ENCODE peak calls at places on chromosomes 4 and X, in five cellular contexts. G is testis; S is astrocyte of the spinal cord; D is heart left ventricle; U is CD8-positive, alpha-beta T cell. E is an unnamed sample.

GRCh38 chr4:169024762-169025161 is 14.7 kb upstream of the CBR4 start:
- DNase-seq in G (no peak), S (peak), D (peak), U (no peak), E (peak)

GRCh38 chr4:158347596-158347995 is 137.3 kb downstream of the TMEM144 start:
- DNase-seq in G (no peak), S (no peak), D (no peak), U (no peak), E (peak)

GRCh38 chrX:42175843-42176242 is 252.5 kb upstream of the CASK start:
- DNase-seq in G (no peak), S (no peak), D (no peak), U (no peak), E (no peak)

GRCh38 chr4:168177546-168178149 is 85.3 kb downstream of the ANXA10 start:
- DNase-seq in G (no peak), S (no peak), D (no peak), U (no peak), E (no peak)

GRCh38 chrX:112826020-112826419 is 14.6 kb downstream of the AMOT start:
- DNase-seq in G (no peak), S (no peak), D (no peak), U (no peak), E (peak)

GRCh38 chrX:24145340-24146186 is 4.0 kb upstream of the ZFX start:
- DNase-seq in G (no peak), S (peak), D (no peak), U (no peak), E (peak)

GRCh38 chrX:125203737-125204578 is 115.7 kb upstream of the TEX13C start:
- DNase-seq in G (peak), S (peak), D (peak), U (no peak), E (no peak)

GRCh38 chr4:4203688-4204400 is 22.9 kb downstream of the OTOP1 start:
- DNase-seq in G (no peak), S (no peak), D (no peak), U (no peak), E (no peak)

GRCh38 chrX:118975831-118976598 is 1.6 kb downstream of the LONRF3 start:
- DNase-seq in G (peak), S (no peak), D (peak), U (peak), E (peak)

GRCh38 chrX:118973389-118974087 is 880 bp upstream of the LONRF3 start:
- DNase-seq in G (no peak), S (no peak), D (no peak), U (no peak), E (no peak)

GRCh38 chrX:118974088-118974907 is at the start of gene LONRF3:
- DNase-seq in G (peak), S (peak), D (peak), U (peak), E (peak)

GRCh38 chrX:118976599-118977340 is 2.4 kb downstream of the LONRF3 start:
- DNase-seq in G (peak), S (no peak), D (peak), U (peak), E (no peak)

DNA sequence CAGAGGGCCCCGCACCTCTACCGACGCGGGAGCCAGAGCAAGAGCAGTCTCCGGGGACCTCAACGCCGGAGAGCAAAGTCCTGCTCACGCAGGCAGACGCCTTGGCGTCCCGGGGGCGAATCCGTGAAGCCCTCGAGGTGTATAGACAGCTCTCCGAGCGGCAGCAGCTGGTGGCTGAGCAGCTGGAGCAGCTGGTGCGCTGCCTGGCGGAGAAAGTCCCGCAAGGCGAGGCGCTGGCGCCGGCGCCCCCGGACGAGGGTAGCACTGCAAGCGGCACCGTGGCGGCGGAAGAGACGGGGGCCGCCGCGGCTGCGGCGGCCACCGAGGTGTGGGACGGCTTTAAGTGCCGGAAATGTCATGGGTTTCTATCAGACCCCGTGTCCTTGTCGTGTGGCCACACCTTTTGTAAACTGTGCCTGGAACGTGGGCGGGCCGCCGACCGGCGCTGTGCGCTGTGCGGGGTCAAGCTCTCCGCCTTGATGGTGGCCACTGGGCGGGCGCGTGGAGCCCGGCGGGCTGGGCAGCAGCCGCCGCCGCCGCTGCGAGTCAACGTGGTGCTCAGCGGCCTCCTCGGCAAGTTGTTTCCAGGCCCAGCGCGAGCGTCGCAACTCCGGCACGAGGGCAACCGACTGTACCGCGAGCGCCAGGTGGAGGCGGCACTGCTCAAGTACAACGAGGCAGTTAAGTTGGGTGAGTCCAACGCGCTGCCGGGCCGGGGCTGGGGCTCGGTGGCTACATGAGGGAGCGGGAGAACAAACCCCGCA is 672 bp downstream of the LONRF3 start:
- DNase-seq in G (peak), S (no peak), D (peak), U (peak), E (no peak)
- H3K4me3 ChIP-seq in G (peak), S (peak), D (peak), U (peak), E (peak)

DNA sequence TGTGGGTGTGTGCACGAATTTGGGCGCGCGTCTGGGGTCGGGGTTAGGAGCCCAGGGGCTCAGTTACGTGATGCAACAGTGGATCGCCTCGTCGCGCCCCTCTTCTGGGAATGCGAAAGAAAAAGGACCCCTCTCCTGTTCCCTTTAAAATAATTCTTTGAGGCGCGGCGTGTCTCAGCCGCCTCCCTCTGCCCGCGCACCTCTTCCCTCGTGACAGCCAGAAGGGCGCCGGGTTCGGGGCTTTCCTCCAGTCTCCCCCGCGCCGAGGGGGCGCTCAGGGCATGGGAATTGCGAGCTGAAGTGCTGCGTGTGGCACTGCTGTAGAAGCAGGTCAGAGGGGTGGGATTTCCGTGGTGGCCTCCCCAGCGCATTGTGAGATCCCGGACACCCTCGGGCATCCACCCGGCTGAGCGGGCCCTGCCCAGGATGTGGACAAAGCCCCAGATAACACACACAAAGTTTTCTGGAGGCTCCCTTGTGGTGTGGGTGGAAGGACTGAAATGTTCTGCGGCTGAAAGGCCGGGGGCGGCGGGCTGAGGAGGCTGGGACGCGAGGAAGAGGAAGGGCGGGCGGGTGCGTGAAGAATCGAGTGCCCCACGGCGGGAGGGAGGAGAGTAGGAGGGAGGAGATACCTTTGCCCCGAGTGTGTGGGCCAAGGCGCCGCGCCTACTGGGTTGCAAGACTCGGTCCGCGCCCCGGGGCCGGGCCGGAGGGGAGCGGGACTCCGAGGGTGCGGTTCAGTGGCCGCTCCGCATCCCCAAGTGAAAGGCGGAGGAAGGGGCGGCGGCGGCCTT is 697 bp downstream of the SEPTIN11 start:
- DNase-seq in G (peak), S (no peak), D (peak), U (peak), E (peak)
- TF ChIP-seq CTCF in G (no peak), S (peak), D (no peak), U (no peak), E (no peak)

GRCh38 chr4:74161676-74162450 is 3.9 kb downstream of the MTHFD2L start:
- DNase-seq in G (no peak), S (peak), D (no peak), U (no peak), E (peak)
- H3K4me3 ChIP-seq in G (no peak), S (no peak), D (no peak), U (no peak), E (no peak)

GRCh38 chr4:32340591-32340990 is 1620.4 kb downstream of the PCDH7 start:
- DNase-seq in G (no peak), S (no peak), D (no peak), U (no peak), E (no peak)
- TF ChIP-seq CTCF in G (no peak), S (no peak), D (no peak), U (no peak), E (no peak)

DNA sequence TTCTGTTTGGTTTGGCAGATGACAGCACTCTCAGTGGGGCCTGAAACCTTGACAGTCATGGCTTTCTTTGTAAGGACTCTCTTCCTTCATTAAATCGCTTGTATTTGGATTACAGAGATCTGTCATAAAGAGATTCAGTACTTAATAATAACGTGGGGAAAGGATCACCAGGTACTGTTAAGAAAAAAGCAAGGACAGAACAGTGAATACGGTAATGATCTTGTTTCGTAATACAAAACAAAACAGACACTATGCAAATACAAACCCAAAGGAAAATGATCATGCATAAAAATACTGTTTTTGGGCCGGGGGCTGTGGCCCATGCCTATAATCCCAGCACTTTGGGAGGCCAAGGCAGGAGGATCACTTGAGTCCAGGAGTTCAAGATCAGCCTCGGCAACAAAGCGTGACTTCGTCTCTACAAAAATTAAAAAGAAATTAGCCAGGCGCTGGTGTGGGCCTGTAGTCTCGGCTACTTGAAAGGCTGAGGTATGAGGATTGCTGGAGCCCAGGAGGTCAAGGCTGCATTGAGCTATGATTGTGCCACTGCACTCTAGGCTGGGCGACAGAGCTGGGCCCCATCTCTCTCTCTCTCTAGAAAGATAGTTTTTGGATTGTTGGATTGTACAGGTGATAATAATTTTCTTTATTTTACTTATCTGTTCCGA is 64.6 kb downstream of the TRAPPC11 start:
- DNase-seq in G (no peak), S (no peak), D (no peak), U (no peak), E (no peak)
- H3K4me3 ChIP-seq in G (no peak), S (no peak), D (no peak), U (peak), E (no peak)

GRCh38 chr4:186725422-186726149 is 1.9 kb upstream of the FAT1 start:
- DNase-seq in G (peak), S (peak), D (peak), U (no peak), E (peak)
- TF ChIP-seq CTCF in G (no peak), S (peak), D (peak), U (no peak), E (peak)

GRCh38 chr4:121122661-121123060 is 41.5 kb downstream of the TNIP3 start:
- DNase-seq in G (no peak), S (no peak), D (no peak), U (no peak), E (peak)
- H3K4me3 ChIP-seq in G (no peak), S (no peak), D (no peak), U (no peak), E (no peak)

DNA sequence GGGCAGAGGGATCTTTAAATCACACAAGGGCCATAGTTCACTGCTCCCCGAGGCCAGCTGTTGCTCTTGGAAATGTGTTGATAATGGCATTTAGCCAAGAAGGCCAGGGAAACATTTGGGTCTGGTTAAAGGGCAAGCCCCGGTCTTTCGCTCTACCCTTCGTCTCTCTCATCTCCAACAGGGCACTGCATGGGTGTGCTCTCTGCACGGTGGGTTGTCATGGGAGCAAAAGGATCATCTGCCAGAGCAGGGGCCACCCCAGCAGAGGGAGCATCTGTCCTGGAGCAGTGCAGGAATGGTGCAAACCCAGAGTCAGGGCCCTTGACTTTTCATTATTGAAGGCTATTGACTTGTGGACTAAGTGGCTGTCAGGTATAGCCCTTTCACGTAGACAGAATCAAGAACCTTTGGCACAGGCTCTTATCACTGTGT is 22.7 kb upstream of the PGRMC2 start:
- DNase-seq in G (no peak), S (no peak), D (peak), U (no peak), E (peak)
- TF ChIP-seq CTCF in G (no peak), S (peak), D (no peak), U (no peak), E (peak)